ENCODE peak calls at places on chromosome 13, in six cellular contexts. D is stimulated activated CD4-positive, alpha-beta T cell treated with anti-CD3 and anti-CD28 coated beads, Interleukin-1b, Interleukin-23, amount 100 ng/mL, for 24 hours; M is EL; J is GM19239; B is effector memory CD4-positive, alpha-beta T cell; W is activated CD4-positive, alpha-beta T cell treated with anti-CD3 and anti-CD28 coated beads, Interleukin-2, amount 50 U/mL, for 1 hour. T is an unnamed sample.

GRCh38 chr13:31951215-31951678 is 80.3 kb upstream of the FRY start:
- DNase-seq in B (no peak), J (peak; percentile 27), M (no peak), D (no peak), W (no peak), T (no peak)

GRCh38 chr13:32267836-32268439 is 47.2 kb downstream of the ZAR1L start:
- DNase-seq in B (peak; percentile 23), W (peak; percentile 52), M (no peak), D (peak; percentile 18), J (peak; percentile 48), T (peak; percentile 58)

GRCh38 chr13:114080739-114081561 is 51.5 kb downstream of the RASA3 start:
- DNase-seq in B (no peak), J (no peak), D (no peak), W (no peak), M (no peak), T (no peak)

GRCh38 chr13:73201601-73202000 is 142.8 kb downstream of the KLF5 start:
- DNase-seq in D (no peak), B (no peak), W (no peak), J (no peak), M (peak; percentile 49), T (no peak)

GRCh38 chr13:113842336-113843062 is 21.4 kb downstream of the GAS6 start:
- DNase-seq in J (no peak), W (no peak), D (no peak), B (no peak), M (no peak), T (no peak)

GRCh38 chr13:31044658-31045620 is 112.5 kb downstream of the TEX26 start:
- DNase-seq in J (no peak), D (no peak), W (no peak), M (no peak), B (peak; percentile 29), T (no peak)

GRCh38 chr13:60335531-60335930 is 61.5 kb upstream of the TDRD3 start:
- DNase-seq in M (peak; percentile 3), W (no peak), J (no peak), D (no peak), B (no peak), T (no peak)

GRCh38 chr13:26037302-26037701 is 14.5 kb downstream of the SHISA2 start:
- DNase-seq in M (no peak), B (no peak), D (no peak), J (no peak), W (no peak), T (no peak)

GRCh38 chr13:80009760-80010159 is 331.2 kb downstream of the SPRY2 start:
- DNase-seq in J (no peak), M (no peak), B (no peak), D (no peak), W (no peak), T (no peak)

GRCh38 chr13:55418095-55418494 is 1722.6 kb upstream of the PRR20A start:
- DNase-seq in J (no peak), D (no peak), M (no peak), W (no peak), B (no peak), T (no peak)

GRCh38 chr13:23833733-23834611 is 55.2 kb downstream of the MIPEP start:
- DNase-seq in M (no peak), W (no peak), B (no peak), D (no peak), J (no peak), T (no peak)

GRCh38 chr13:36090592-36090991 is 40.6 kb downstream of the DCLK1 start:
- DNase-seq in M (peak; percentile 6), W (no peak), J (no peak), D (no peak), B (no peak), T (no peak)

GRCh38 chr13:59691501-59692066 is 472.1 kb downstream of the DIAPH3 start:
- DNase-seq in M (no peak), W (no peak), J (no peak), D (no peak), B (no peak), T (no peak)

GRCh38 chr13:74132152-74132767 is 1.9 kb downstream of the KLF12 start:
- DNase-seq in J (no peak), M (peak; percentile 34), D (no peak), B (peak; percentile 36), W (no peak), T (no peak)